ENCODE peak calls at places on chromosome 5, in eight cellular contexts. T, F, Z, K, S, U, A and H are unnamed samples.

GRCh38 chr5:60677831-60678664 is 21.9 kb downstream of the DEPDC1B start:
- DNase-seq in F (no peak), Z (no peak), T (no peak), K (peak; percentile 0), S (no peak), A (peak; percentile 64), U (peak; percentile 18), H (no peak)

GRCh38 chr5:54361683-54362411 is 51.5 kb upstream of the ARL15 start:
- DNase-seq in Z (no peak), F (no peak), T (no peak), U (no peak), S (no peak), K (no peak), A (no peak), H (no peak)

GRCh38 chr5:152956943-152957613 is 533.4 kb upstream of the GRIA1 start:
- DNase-seq in Z (no peak), U (no peak), K (no peak), F (no peak), S (no peak), A (no peak), T (no peak), H (no peak)

GRCh38 chr5:140182075-140182709 is 7.2 kb downstream of the CYSTM1 start:
- DNase-seq in K (no peak), A (no peak), Z (no peak), U (no peak), F (peak; percentile 33), T (no peak), S (no peak), H (no peak)

GRCh38 chr5:81194633-81195333 is 38.3 kb upstream of the CKMT2 start:
- DNase-seq in Z (peak; percentile 95), T (peak; percentile 93), F (peak; percentile 83), S (no peak), A (peak; percentile 5), U (peak; percentile 82), K (peak; percentile 35), H (peak; percentile 42)

GRCh38 chr5:119074419-119074818 is 3.5 kb downstream of the DMXL1 start:
- DNase-seq in Z (no peak), U (no peak), A (no peak), S (no peak), K (no peak), T (no peak), F (no peak), H (no peak)

GRCh38 chr5:2157372-2157771 is 274.6 kb upstream of the IRX4 start:
- DNase-seq in Z (no peak), A (no peak), S (no peak), F (no peak), U (no peak), K (no peak), T (no peak), H (no peak)

GRCh38 chr5:80953587-80953986 is 6.6 kb upstream of the RASGRF2 start:
- DNase-seq in K (no peak), F (no peak), Z (no peak), S (no peak), T (no peak), U (no peak), A (no peak), H (no peak)

GRCh38 chr5:4572713-4573112 is 567.4 kb upstream of the ADAMTS16 start:
- DNase-seq in K (no peak), T (no peak), A (no peak), U (no peak), F (no peak), S (no peak), Z (no peak), H (no peak)

GRCh38 chr5:43638556-43638955 is 35.6 kb downstream of the NNT start:
- DNase-seq in F (no peak), A (no peak), Z (no peak), U (no peak), T (no peak), K (no peak), S (no peak), H (no peak)

GRCh38 chr5:103624035-103624461 is 61.5 kb upstream of the NUDT12 start:
- DNase-seq in S (no peak), Z (no peak), A (no peak), T (no peak), K (no peak), U (no peak), F (no peak), H (no peak)

GRCh38 chr5:114223866-114224265 is 138.0 kb upstream of the KCNN2 start:
- DNase-seq in K (no peak), A (peak; percentile 21), Z (peak; percentile 24), U (no peak), S (no peak), T (peak; percentile 15), F (no peak), H (no peak)

GRCh38 chr5:86981898-86982297 is 285.8 kb upstream of the RASA1 start:
- DNase-seq in A (no peak), F (no peak), T (no peak), S (no peak), K (no peak), U (no peak), Z (no peak), H (no peak)

GRCh38 chr5:37876245-37876644 is 36.4 kb upstream of the GDNF start:
- DNase-seq in T (no peak), Z (no peak), K (no peak), F (no peak), U (no peak), A (no peak), S (no peak), H (no peak)

GRCh38 chr5:2752059-2752874 is 790 bp upstream of the IRX2 start:
- DNase-seq in A (no peak), K (peak; percentile 49), T (no peak), U (no peak), S (no peak), F (no peak), Z (no peak), H (no peak)

GRCh38 chr5:91839232-91839631 is 456.1 kb upstream of the ARRDC3 start:
- DNase-seq in K (no peak), A (no peak), Z (no peak), S (no peak), F (no peak), T (no peak), U (no peak), H (no peak)

GRCh38 chr5:102863058-102863457 is 108.0 kb downstream of the PAM start:
- DNase-seq in T (no peak), Z (no peak), U (no peak), K (peak; percentile 40), F (no peak), A (no peak), S (no peak), H (no peak)

GRCh38 chr5:93601053-93601429 is 18.0 kb downstream of the NR2F1 start:
- DNase-seq in K (no peak), A (no peak), Z (no peak), T (no peak), U (no peak), S (no peak), F (no peak), H (no peak)